ENCODE peak calls at places on chromosomes 3 and 15, in seven cellular contexts. I is adrenal gland, U is HFFc6, Z is cardiac muscle cell, J is BJ, C is hepatocyte, G is testis. O is an unnamed sample.

GRCh38 chr3:72569754-72570440 is 278.3 kb downstream of the SHQ1 start:
- DNase-seq in C (no peak), U (no peak), J (no peak), G (no peak), Z (no peak), I (no peak), O (no peak)

GRCh38 chr3:124520970-124521369 is 209.3 kb upstream of the UMPS start:
- DNase-seq in I (no peak), U (no peak), C (no peak), G (no peak), Z (no peak), J (no peak), O (no peak)

GRCh38 chr3:99499235-99499798 is 139.1 kb upstream of the COL8A1 start:
- DNase-seq in C (peak), G (peak), U (peak), Z (peak), J (no peak), I (peak), O (no peak)

GRCh38 chr3:129560931-129561594 is 18.1 kb downstream of the H1-8 start:
- DNase-seq in J (peak), C (peak), I (peak), Z (peak), U (peak), G (peak), O (no peak)

GRCh38 chr15:75205064-75205395 is 3.3 kb downstream of the C15orf39 start:
- DNase-seq in C (no peak), G (no peak), J (no peak), I (no peak), Z (no peak), U (no peak), O (no peak)

GRCh38 chr3:47082519-47082918 is 81.4 kb downstream of the SETD2 start:
- DNase-seq in U (peak), C (no peak), G (no peak), J (peak), I (no peak), Z (no peak), O (no peak)

GRCh38 chr3:183120538-183121215 is 21.4 kb upstream of the MCCC1 start:
- DNase-seq in Z (no peak), J (no peak), G (no peak), C (no peak), I (no peak), U (no peak), O (no peak)

GRCh38 chr15:29883126-29883525 is 60.9 kb upstream of the TJP1 start:
- DNase-seq in G (no peak), C (no peak), Z (no peak), J (no peak), I (no peak), U (no peak), O (no peak)

GRCh38 chr3:23035927-23036640 is 167.0 kb upstream of the UBE2E2 start:
- DNase-seq in J (no peak), C (peak), G (no peak), Z (no peak), U (no peak), I (no peak), O (no peak)

GRCh38 chr3:187841552-187841951 is 96.3 kb upstream of the BCL6 start:
- DNase-seq in J (no peak), U (peak), C (peak), Z (peak), I (peak), G (no peak), O (no peak)

GRCh38 chr3:58329922-58330413 is 2.7 kb upstream of the PXK start:
- DNase-seq in Z (no peak), C (no peak), J (no peak), U (no peak), I (no peak), G (no peak), O (no peak)

GRCh38 chr3:115691964-115692363 is 68.7 kb downstream of the GAP43 start:
- DNase-seq in Z (no peak), I (no peak), J (no peak), C (no peak), U (no peak), G (no peak), O (no peak)

GRCh38 chr3:134911611-134912604 is 116.8 kb downstream of the EPHB1 start:
- DNase-seq in U (no peak), G (no peak), Z (no peak), J (no peak), C (no peak), I (no peak), O (no peak)

DNA sequence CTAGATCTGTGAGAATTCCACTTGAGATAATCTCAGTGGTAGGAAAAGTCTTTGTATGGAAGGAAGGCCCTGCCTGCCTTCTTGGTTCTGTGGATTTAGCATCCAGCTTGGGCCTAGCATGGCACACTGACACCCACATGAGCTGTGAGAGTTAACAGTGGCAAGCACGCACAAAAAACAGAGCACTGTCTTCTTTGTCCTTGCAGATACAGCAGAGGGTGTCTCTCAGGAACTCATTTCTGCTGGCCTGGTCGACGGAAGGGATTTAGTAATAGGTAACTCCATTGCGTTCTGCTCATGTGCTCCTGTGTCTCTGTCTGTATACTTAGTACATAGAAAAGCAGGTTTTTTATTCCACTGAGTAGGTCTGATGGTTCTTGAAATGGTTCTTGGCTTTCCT is 14.4 kb upstream of the SLC22A13 start:
- DNase-seq in Z (no peak), J (no peak), C (no peak), U (no peak), I (no peak), G (no peak), O (no peak)
- TF ChIP-seq CTCF in Z (no peak), J (no peak), C (no peak), U (no peak), I (no peak), G (no peak), O (no peak)

DNA sequence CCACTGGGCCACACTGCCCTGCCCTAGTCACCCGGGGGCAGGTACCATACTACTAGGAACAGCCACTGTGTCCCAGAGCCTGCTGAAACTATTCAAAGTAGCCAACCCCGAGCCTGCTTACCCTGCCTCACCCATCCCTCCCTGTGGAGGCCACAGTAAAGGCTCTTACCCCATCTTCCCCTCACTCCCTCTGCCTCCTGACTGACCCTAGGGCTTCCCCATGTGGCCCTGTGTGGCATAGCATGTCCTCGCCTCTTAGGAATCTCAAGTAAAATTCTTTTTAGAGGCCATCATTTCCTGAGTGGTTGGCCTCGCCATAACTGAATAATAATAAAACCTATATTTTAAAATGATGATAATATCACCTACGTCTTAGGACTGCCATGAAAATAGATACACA is 112.2 kb upstream of the SLC6A11 start:
- DNase-seq in Z (peak), I (no peak), G (no peak), U (peak), J (no peak), C (no peak), O (no peak)
- TF ChIP-seq CTCF in Z (peak), I (no peak), G (no peak), U (peak), J (peak), C (peak), O (no peak)

GRCh38 chr3:55283441-55283925 is 203.6 kb downstream of the WNT5A start:
- DNase-seq in U (no peak), C (no peak), G (no peak), Z (no peak), I (no peak), J (no peak), O (no peak)

GRCh38 chr3:55282994-55283393 is 204.1 kb downstream of the WNT5A start:
- DNase-seq in I (no peak), U (no peak), G (no peak), Z (no peak), C (no peak), J (no peak), O (no peak)

GRCh38 chr3:55285156-55285555 is 201.9 kb downstream of the WNT5A start:
- DNase-seq in U (peak), I (no peak), C (no peak), J (peak), Z (no peak), G (no peak), O (no peak)

GRCh38 chr3:55292360-55292759 is 194.7 kb downstream of the WNT5A start:
- DNase-seq in U (no peak), Z (no peak), J (no peak), G (no peak), C (no peak), I (no peak), O (no peak)

DNA sequence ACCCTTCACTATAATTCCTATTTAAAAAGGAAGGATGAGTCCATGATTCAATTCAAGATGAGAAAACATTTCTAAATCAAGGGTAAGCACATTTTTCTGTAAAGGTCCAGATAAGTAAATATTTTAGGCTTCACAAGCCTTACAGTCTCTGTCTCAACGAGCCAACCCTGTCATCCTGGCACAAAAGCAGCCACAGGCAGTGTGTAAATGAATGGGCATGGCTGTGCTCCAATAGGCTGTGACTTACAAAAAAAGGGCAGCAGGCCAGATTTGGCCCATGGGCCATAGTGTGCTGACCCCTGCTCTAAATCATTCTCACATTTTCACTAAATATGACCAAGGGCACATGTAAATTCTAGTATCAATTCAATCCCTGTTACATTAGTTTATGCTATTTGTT is 200.4 kb downstream of the WNT5A start:
- DNase-seq in U (no peak), G (no peak), Z (no peak), I (no peak), C (no peak), J (no peak), O (no peak)
- TF ChIP-seq CTCF in U (no peak), G (no peak), Z (no peak), I (no peak), C (no peak), J (no peak), O (no peak)

GRCh38 chr3:193040836-193041672 is 123.4 kb upstream of the MB21D2 start:
- DNase-seq in G (no peak), C (peak), I (no peak), J (no peak), Z (peak), U (peak), O (no peak)
- TF ChIP-seq CTCF in G (peak), C (peak), I (peak), J (peak), Z (peak), U (peak), O (no peak)

DNA sequence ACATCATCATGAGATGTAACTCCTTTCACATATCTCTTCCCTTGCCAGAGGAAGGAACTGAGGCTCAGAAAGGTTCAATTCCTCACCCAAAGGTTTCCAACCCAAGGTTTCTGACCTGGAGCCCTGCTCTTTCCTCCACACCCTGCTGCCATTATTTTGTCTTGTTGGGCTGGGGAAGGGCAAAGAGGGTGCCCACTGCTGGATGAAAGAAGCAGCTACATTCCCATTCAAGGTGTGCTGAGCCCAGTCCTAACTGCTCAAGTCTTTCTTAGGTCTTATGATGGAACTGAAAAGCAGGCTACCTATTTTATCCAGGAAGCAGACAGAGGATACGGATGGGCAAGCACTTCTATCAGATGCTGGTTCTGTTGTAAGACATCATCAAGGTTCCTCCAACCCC is 258.0 kb upstream of the CTDSPL start:
- DNase-seq in G (no peak), I (no peak), U (no peak), Z (no peak), J (no peak), C (no peak), O (no peak)
- TF ChIP-seq CTCF in G (no peak), I (no peak), U (no peak), Z (no peak), J (no peak), C (no peak), O (no peak)

GRCh38 chr15:78872972-78873795 is 494 bp downstream of the MORF4L1 start:
- DNase-seq in J (peak), U (peak), G (peak), Z (peak), C (peak), I (peak), O (peak)
- TF ChIP-seq CTCF in J (peak), U (peak), G (no peak), Z (peak), C (peak), I (no peak), O (peak)

GRCh38 chr3:137110392-137110996 is 152.7 kb downstream of the IL20RB start:
- DNase-seq in U (peak), Z (peak), J (no peak), G (no peak), I (no peak), C (peak), O (no peak)
- TF ChIP-seq CTCF in U (peak), Z (peak), J (peak), G (peak), I (peak), C (peak), O (peak)

GRCh38 chr3:167731393-167731792 is 3.3 kb downstream of the PDCD10 start:
- DNase-seq in J (no peak), G (no peak), U (no peak), I (no peak), Z (no peak), C (no peak), O (no peak)

GRCh38 chr3:167729591-167729990 is 5.1 kb downstream of the PDCD10 start:
- DNase-seq in U (no peak), Z (peak), C (no peak), I (no peak), J (no peak), G (no peak), O (no peak)

GRCh38 chr3:167723872-167724271 is 10.8 kb downstream of the PDCD10 start:
- DNase-seq in J (no peak), C (no peak), I (no peak), G (no peak), Z (no peak), U (no peak), O (no peak)

GRCh38 chr3:167728631-167729335 is 5.9 kb downstream of the PDCD10 start:
- DNase-seq in I (no peak), C (no peak), U (no peak), Z (no peak), J (no peak), G (no peak), O (no peak)

GRCh38 chr3:167728176-167728575 is 6.5 kb downstream of the PDCD10 start:
- DNase-seq in Z (peak), J (peak), G (no peak), C (peak), U (peak), I (no peak), O (no peak)
- TF ChIP-seq CTCF in Z (no peak), J (no peak), G (no peak), C (no peak), U (no peak), I (no peak), O (no peak)

GRCh38 chr3:28268989-28269388 is 27.6 kb downstream of the CMC1 start:
- DNase-seq in Z (no peak), G (no peak), U (no peak), C (no peak), J (no peak), I (no peak), O (no peak)

GRCh38 chr3:28273837-28274236 is 32.4 kb downstream of the CMC1 start:
- DNase-seq in U (no peak), G (no peak), Z (no peak), I (no peak), C (no peak), J (no peak), O (no peak)

GRCh38 chr3:28267984-28268849 is 26.8 kb downstream of the CMC1 start:
- DNase-seq in G (no peak), Z (no peak), C (no peak), U (peak), J (no peak), I (peak), O (no peak)
- TF ChIP-seq CTCF in G (no peak), Z (no peak), C (no peak), U (no peak), J (no peak), I (no peak), O (no peak)

O was measured in natural killer cell.